ENCODE peak calls at places on chromosomes 11 and 22, in nine cellular contexts. One of them, this sample, is unnamed.

GRCh38 chr11:120746836-120747609 is 235.5 kb downstream of the GRIK4 start:
- DNase-seq in IMR-90: no peak
- DNase-seq in HT1080: no peak
- DNase-seq in coronary artery: no peak
- DNase-seq in activated CD4-positive, CD25-positive, alpha-beta regulatory T cell: no peak
- DNase-seq in stimulated activated CD4-positive, alpha-beta T cell treated with anti-CD3 and anti-CD28 coated beads, Interleukin-15, amount 100 ng/mL, for 1 hour: no peak
- DNase-seq in iPS-NIHi11: no peak
- DNase-seq in osteocyte: no peak
- DNase-seq in fibroblast of pulmonary artery: peak; percentile 18
- DNase-seq in this sample: no peak

GRCh38 chr11:103326070-103326794 is 217.0 kb downstream of the DYNC2H1 start:
- DNase-seq in IMR-90: peak; percentile 78
- DNase-seq in HT1080: peak; percentile 72
- DNase-seq in coronary artery: no peak
- DNase-seq in activated CD4-positive, CD25-positive, alpha-beta regulatory T cell: no peak
- DNase-seq in stimulated activated CD4-positive, alpha-beta T cell treated with anti-CD3 and anti-CD28 coated beads, Interleukin-15, amount 100 ng/mL, for 1 hour: no peak
- DNase-seq in iPS-NIHi11: peak; percentile 77
- DNase-seq in osteocyte: no peak
- DNase-seq in fibroblast of pulmonary artery: peak; percentile 89
- DNase-seq in this sample: no peak

GRCh38 chr11:131491503-131491902 is 121.1 kb downstream of the NTM start:
- DNase-seq in IMR-90: peak; percentile 30
- DNase-seq in HT1080: peak; percentile 62
- DNase-seq in coronary artery: no peak
- DNase-seq in activated CD4-positive, CD25-positive, alpha-beta regulatory T cell: no peak
- DNase-seq in stimulated activated CD4-positive, alpha-beta T cell treated with anti-CD3 and anti-CD28 coated beads, Interleukin-15, amount 100 ng/mL, for 1 hour: no peak
- DNase-seq in iPS-NIHi11: no peak
- DNase-seq in osteocyte: no peak
- DNase-seq in fibroblast of pulmonary artery: peak; percentile 7
- DNase-seq in this sample: no peak

GRCh38 chr22:41539146-41540005 is 4.9 kb downstream of the POLR3H start:
- DNase-seq in IMR-90: no peak
- DNase-seq in HT1080: no peak
- DNase-seq in coronary artery: no peak
- DNase-seq in activated CD4-positive, CD25-positive, alpha-beta regulatory T cell: no peak
- DNase-seq in stimulated activated CD4-positive, alpha-beta T cell treated with anti-CD3 and anti-CD28 coated beads, Interleukin-15, amount 100 ng/mL, for 1 hour: no peak
- DNase-seq in iPS-NIHi11: no peak
- DNase-seq in osteocyte: no peak
- DNase-seq in fibroblast of pulmonary artery: no peak
- DNase-seq in this sample: no peak

GRCh38 chr22:31585161-31585859 is 76.7 kb downstream of the PISD start:
- DNase-seq in IMR-90: peak; percentile 60
- DNase-seq in HT1080: no peak
- DNase-seq in coronary artery: no peak
- DNase-seq in activated CD4-positive, CD25-positive, alpha-beta regulatory T cell: no peak
- DNase-seq in stimulated activated CD4-positive, alpha-beta T cell treated with anti-CD3 and anti-CD28 coated beads, Interleukin-15, amount 100 ng/mL, for 1 hour: no peak
- DNase-seq in iPS-NIHi11: no peak
- DNase-seq in osteocyte: no peak
- DNase-seq in fibroblast of pulmonary artery: peak; percentile 61
- DNase-seq in this sample: no peak

GRCh38 chr22:22316589-22316988 is 72.0 kb downstream of the VPREB1 start:
- DNase-seq in IMR-90: no peak
- DNase-seq in HT1080: no peak
- DNase-seq in coronary artery: no peak
- DNase-seq in activated CD4-positive, CD25-positive, alpha-beta regulatory T cell: no peak
- DNase-seq in stimulated activated CD4-positive, alpha-beta T cell treated with anti-CD3 and anti-CD28 coated beads, Interleukin-15, amount 100 ng/mL, for 1 hour: no peak
- DNase-seq in iPS-NIHi11: peak; percentile 76
- DNase-seq in osteocyte: no peak
- DNase-seq in fibroblast of pulmonary artery: no peak
- DNase-seq in this sample: no peak

GRCh38 chr22:49353185-49353584 is 474.5 kb downstream of the BRD1 start:
- DNase-seq in IMR-90: no peak
- DNase-seq in HT1080: no peak
- DNase-seq in coronary artery: peak; percentile 41
- DNase-seq in activated CD4-positive, CD25-positive, alpha-beta regulatory T cell: no peak
- DNase-seq in stimulated activated CD4-positive, alpha-beta T cell treated with anti-CD3 and anti-CD28 coated beads, Interleukin-15, amount 100 ng/mL, for 1 hour: no peak
- DNase-seq in iPS-NIHi11: no peak
- DNase-seq in osteocyte: peak; percentile 66
- DNase-seq in fibroblast of pulmonary artery: no peak
- DNase-seq in this sample: no peak

GRCh38 chr11:12695221-12695794 is 21.1 kb downstream of the TEAD1 start:
- DNase-seq in IMR-90: no peak
- DNase-seq in HT1080: no peak
- DNase-seq in coronary artery: no peak
- DNase-seq in activated CD4-positive, CD25-positive, alpha-beta regulatory T cell: no peak
- DNase-seq in stimulated activated CD4-positive, alpha-beta T cell treated with anti-CD3 and anti-CD28 coated beads, Interleukin-15, amount 100 ng/mL, for 1 hour: no peak
- DNase-seq in iPS-NIHi11: no peak
- DNase-seq in osteocyte: no peak
- DNase-seq in fibroblast of pulmonary artery: no peak
- DNase-seq in this sample: no peak

GRCh38 chr11:18145025-18145424 is 12.7 kb downstream of the MRGPRX3 start:
- DNase-seq in IMR-90: no peak
- DNase-seq in HT1080: no peak
- DNase-seq in coronary artery: no peak
- DNase-seq in activated CD4-positive, CD25-positive, alpha-beta regulatory T cell: no peak
- DNase-seq in stimulated activated CD4-positive, alpha-beta T cell treated with anti-CD3 and anti-CD28 coated beads, Interleukin-15, amount 100 ng/mL, for 1 hour: no peak
- DNase-seq in iPS-NIHi11: no peak
- DNase-seq in osteocyte: no peak
- DNase-seq in fibroblast of pulmonary artery: no peak
- DNase-seq in this sample: no peak

GRCh38 chr22:38485783-38486182 is 17.9 kb downstream of the KDELR3 start:
- DNase-seq in IMR-90: no peak
- DNase-seq in HT1080: no peak
- DNase-seq in coronary artery: no peak
- DNase-seq in activated CD4-positive, CD25-positive, alpha-beta regulatory T cell: no peak
- DNase-seq in stimulated activated CD4-positive, alpha-beta T cell treated with anti-CD3 and anti-CD28 coated beads, Interleukin-15, amount 100 ng/mL, for 1 hour: no peak
- DNase-seq in iPS-NIHi11: no peak
- DNase-seq in osteocyte: no peak
- DNase-seq in fibroblast of pulmonary artery: no peak
- DNase-seq in this sample: no peak

GRCh38 chr11:45303316-45303715 is 17.2 kb upstream of the SYT13 start:
- DNase-seq in IMR-90: no peak
- DNase-seq in HT1080: no peak
- DNase-seq in coronary artery: no peak
- DNase-seq in activated CD4-positive, CD25-positive, alpha-beta regulatory T cell: no peak
- DNase-seq in stimulated activated CD4-positive, alpha-beta T cell treated with anti-CD3 and anti-CD28 coated beads, Interleukin-15, amount 100 ng/mL, for 1 hour: no peak
- DNase-seq in iPS-NIHi11: no peak
- DNase-seq in osteocyte: peak; percentile 21
- DNase-seq in fibroblast of pulmonary artery: no peak
- DNase-seq in this sample: no peak

This sample was measured in mesothelial cell of epicardium.